ENCODE peak calls at places on chromosome 19, in five cellular contexts. Q is thyroid gland, F is HepG2, R is A549, Y is AG04450. X is an unnamed sample.

GRCh38 chr19:3284759-3285646 is 60.5 kb downstream of the CELF5 start:
- DNase-seq in Q (peak), F (peak), R (peak), Y (peak), X (peak)

GRCh38 chr19:52451241-52451640 is 2.1 kb upstream of the ZNF578 start:
- DNase-seq in Q (no peak), F (no peak), R (no peak), Y (no peak), X (no peak)

GRCh38 chr19:17404621-17405249 is 695 bp downstream of the BST2 start:
- DNase-seq in Q (no peak), F (no peak), R (no peak), Y (no peak), X (no peak)

GRCh38 chr19:36054733-36055686 is at the start of gene WDR62:
- DNase-seq in Q (peak), F (peak), R (peak), Y (peak), X (peak)

GRCh38 chr19:48530770-48531169 is 19.1 kb upstream of the LMTK3 start:
- DNase-seq in Q (no peak), F (no peak), R (no peak), Y (no peak), X (no peak)

GRCh38 chr19:45123440-45123850 is 30.5 kb downstream of the PPP1R37 start:
- DNase-seq in Q (peak), F (no peak), R (no peak), Y (no peak), X (no peak)

GRCh38 chr19:38658462-38659306 is 11.2 kb downstream of the ACTN4 start:
- DNase-seq in Q (peak), F (peak), R (peak), Y (peak), X (no peak)

GRCh38 chr19:12937243-12938053 is 961 bp upstream of the CALR start:
- DNase-seq in Q (peak), F (peak), R (peak), Y (no peak), X (no peak)

GRCh38 chr19:9323557-9323918 is 441 bp upstream of the ZNF559 start:
- DNase-seq in Q (peak), F (peak), R (peak), Y (peak), X (no peak)

GRCh38 chr19:23787106-23787505 is 28.4 kb upstream of the ZNF681 start:
- DNase-seq in Q (no peak), F (no peak), R (no peak), Y (no peak), X (no peak)

GRCh38 chr19:681029-681626 is 4.9 kb downstream of the FSTL3 start:
- DNase-seq in Q (no peak), F (no peak), R (no peak), Y (no peak), X (no peak)

GRCh38 chr19:42313096-42313839 is at the start of gene TMEM145:
- DNase-seq in Q (peak), F (no peak), R (peak), Y (no peak), X (no peak)

GRCh38 chr19:50492303-50493052 is 15.8 kb upstream of the GARIN5A start:
- DNase-seq in Q (no peak), F (no peak), R (peak), Y (no peak), X (no peak)

GRCh38 chr19:55691561-55692481 is 16.8 kb downstream of the EPN1 start:
- DNase-seq in Q (no peak), F (no peak), R (no peak), Y (no peak), X (no peak)

GRCh38 chr19:3670796-3671679 is 29.2 kb downstream of the PIP5K1C start:
- DNase-seq in Q (peak), F (no peak), R (no peak), Y (peak), X (no peak)

GRCh38 chr19:2231621-2232221 is 4.4 kb downstream of the PLEKHJ1 start:
- DNase-seq in Q (no peak), F (no peak), R (peak), Y (no peak), X (no peak)

GRCh38 chr19:55642153-55643002 is 1.1 kb upstream of the ZNF581 start:
- DNase-seq in Q (peak), F (no peak), R (no peak), Y (no peak), X (no peak)

GRCh38 chr19:651991-652390 is 11.0 kb downstream of the RNF126 start:
- DNase-seq in Q (no peak), F (no peak), R (no peak), Y (no peak), X (no peak)

GRCh38 chr19:679418-680286 is 3.5 kb downstream of the FSTL3 start:
- DNase-seq in Q (peak), F (no peak), R (peak), Y (peak), X (no peak)

GRCh38 chr19:16327911-16328823 is 3.5 kb downstream of the KLF2 start:
- DNase-seq in Q (peak), F (no peak), R (peak), Y (peak), X (peak)

GRCh38 chr19:52897149-52897935 is at the start of gene ZNF320:
- DNase-seq in Q (peak), F (no peak), R (no peak), Y (peak), X (peak)

GRCh38 chr19:45676851-45677263 is 8.8 kb downstream of the GIPR start:
- DNase-seq in Q (peak), F (no peak), R (no peak), Y (no peak), X (peak)

GRCh38 chr19:9531933-9532332 is 6.5 kb downstream of the ZNF426 start:
- DNase-seq in Q (no peak), F (peak), R (peak), Y (no peak), X (no peak)

GRCh38 chr19:35557539-35558399 is 5.7 kb downstream of the ATP4A start:
- DNase-seq in Q (peak), F (no peak), R (peak), Y (no peak), X (no peak)

GRCh38 chr19:10379880-10380310 is 477 bp downstream of the TYK2 start:
- DNase-seq in Q (no peak), F (no peak), R (no peak), Y (no peak), X (no peak)

GRCh38 chr19:3504723-3505122 is 1.4 kb upstream of the FZR1 start:
- DNase-seq in Q (no peak), F (no peak), R (no peak), Y (no peak), X (no peak)

GRCh38 chr19:50427997-50428425 is 4.7 kb upstream of the MYBPC2 start:
- DNase-seq in Q (peak), F (no peak), R (no peak), Y (peak), X (peak)

GRCh38 chr19:5271145-5271544 is 69.5 kb downstream of the PTPRS start:
- DNase-seq in Q (no peak), F (no peak), R (peak), Y (no peak), X (no peak)
- TF ChIP-seq CTCF in Q (no peak), F (no peak), R (no peak), Y (peak), X (no peak)

DNA sequence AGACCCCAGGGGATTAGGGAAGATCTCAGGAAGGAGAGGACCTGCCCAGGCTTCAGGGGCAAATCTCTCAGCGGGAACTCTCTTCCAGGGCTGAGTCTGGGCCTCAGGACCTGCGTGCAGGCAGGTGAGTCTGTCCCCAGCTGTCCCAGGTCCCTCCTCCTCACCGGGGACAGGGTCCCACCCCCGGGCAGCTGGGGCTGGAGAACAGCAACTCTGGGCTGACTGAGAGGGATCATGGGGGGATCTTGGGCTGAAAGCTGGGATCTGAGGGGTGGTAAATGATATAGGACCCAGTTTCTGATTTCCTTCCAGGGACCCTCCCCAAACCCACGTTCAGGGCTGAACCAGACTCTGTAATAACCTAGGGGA is 14.3 kb downstream of the LILRA1 start:
- DNase-seq in Q (no peak), F (no peak), R (no peak), Y (no peak), X (no peak)
- H3K27ac ChIP-seq in Q (no peak), F (no peak), R (no peak), Y (no peak), X (no peak)

DNA sequence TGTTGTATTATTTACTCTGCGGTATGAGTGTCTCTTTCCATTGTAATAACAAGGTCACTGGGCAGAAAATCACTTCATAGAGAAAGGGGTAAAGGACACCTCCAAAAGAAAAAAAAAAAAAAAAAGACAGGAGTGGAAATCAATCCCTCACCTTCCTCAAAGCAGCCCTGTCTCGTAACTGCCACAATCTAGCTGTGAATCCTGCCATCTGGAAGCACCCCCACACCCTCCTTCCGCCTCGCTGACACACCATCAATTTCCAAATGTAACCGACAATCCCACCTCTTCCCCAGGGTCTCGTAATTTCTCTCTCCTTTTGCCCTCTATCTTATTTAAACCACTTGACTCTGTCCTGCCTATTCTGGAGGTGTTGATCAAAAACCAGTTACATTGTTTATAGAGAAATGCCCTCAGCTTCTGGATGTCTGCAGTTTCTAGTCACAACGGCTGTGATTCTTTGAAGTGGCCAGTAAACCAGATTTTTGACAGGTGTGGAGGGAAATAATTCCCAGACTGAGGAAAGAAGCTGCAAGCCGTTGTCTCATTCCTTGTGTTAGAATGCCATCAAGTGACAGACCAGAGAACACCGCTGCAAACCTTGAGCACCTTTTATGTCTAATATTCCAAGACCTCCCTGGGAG is 9.1 kb upstream of the POP4 start:
- DNase-seq in Q (no peak), F (peak), R (peak), Y (peak), X (no peak)
- TF ChIP-seq CTCF in Q (peak), F (peak), R (peak), Y (peak), X (peak)

DNA sequence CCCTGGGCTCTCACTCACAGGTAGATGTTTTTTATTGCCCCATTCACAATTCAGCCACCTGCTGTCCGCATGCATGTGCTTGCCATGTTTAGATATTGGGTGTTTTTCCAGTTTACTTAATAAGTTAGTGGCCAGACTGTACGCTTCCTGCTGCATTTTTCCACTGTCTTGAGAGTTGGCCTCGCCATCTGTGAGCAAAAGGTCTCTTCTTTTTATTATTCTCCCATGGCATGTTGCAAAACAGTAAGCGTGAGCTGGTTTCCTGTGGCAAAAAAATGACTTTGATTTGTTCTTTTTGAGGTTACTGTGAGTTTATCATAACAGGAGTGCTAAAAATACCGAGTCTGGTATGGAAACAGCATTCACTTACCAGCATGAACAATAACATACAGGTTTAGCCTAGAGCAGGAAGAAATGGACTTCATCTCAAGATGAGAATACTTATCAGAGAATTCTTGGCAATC is 46.0 kb downstream of the SAE1 start:
- DNase-seq in Q (no peak), F (no peak), R (no peak), Y (peak), X (peak)
- H3K27ac ChIP-seq in Q (peak), F (no peak), R (no peak), Y (peak), X (peak)